ENCODE peak calls at places on chromosomes 7 and 10, in eight cellular contexts. P is hepatocyte, Y is endothelial cell of umbilical vein, A is PC-3, G is fibroblast of lung, E is OCI-LY7, T is GM23248, J is neural progenitor cell. S is an unnamed sample.
A peak's percentile ranks its signal among the peaks of the same experiment; 100 is the strongest.

GRCh38 chr10:26029858-26030257 is 95.8 kb downstream of the MYO3A start:
- DNase-seq in E (no peak), Y (no peak), T (no peak), G (no peak), P (no peak), A (no peak), J (no peak), S (no peak)

GRCh38 chr7:151035024-151035717 is 6.9 kb downstream of the ABCB8 start:
- DNase-seq in A (no peak), Y (no peak), E (no peak), G (no peak), T (no peak), P (no peak), J (no peak), S (no peak)

GRCh38 chr7:35571596-35572240 is 123.2 kb downstream of the HERPUD2 start:
- DNase-seq in G (no peak), T (no peak), A (no peak), Y (no peak), E (no peak), J (no peak), P (no peak), S (no peak)

GRCh38 chr7:139899328-139900020 is 70.4 kb downstream of the TBXAS1 start:
- DNase-seq in A (no peak), J (no peak), G (no peak), T (no peak), E (no peak), Y (no peak), P (no peak), S (no peak)

GRCh38 chr7:80785961-80786360 is 132.9 kb downstream of the SEMA3C start:
- DNase-seq in G (peak; percentile 58), Y (no peak), P (no peak), E (no peak), J (no peak), T (peak; percentile 67), A (no peak), S (no peak)

GRCh38 chr10:13347235-13348156 is 597 bp downstream of the SEPHS1 start:
- DNase-seq in E (peak; percentile 87), T (peak; percentile 90), G (peak; percentile 81), Y (peak; percentile 58), P (peak; percentile 93), J (peak; percentile 96), A (peak; percentile 61), S (peak; percentile 76)

GRCh38 chr10:11227103-11227502 is 209.4 kb downstream of the CELF2 start:
- DNase-seq in G (no peak), T (no peak), A (no peak), E (no peak), Y (no peak), P (no peak), J (no peak), S (no peak)

GRCh38 chr7:157520249-157520648 is 183.4 kb downstream of the DNAJB6 start:
- DNase-seq in P (no peak), Y (no peak), T (no peak), G (no peak), A (no peak), E (peak; percentile 82), J (no peak), S (no peak)

GRCh38 chr10:69073025-69073424 is 14.9 kb upstream of the SRGN start:
- DNase-seq in A (no peak), T (no peak), J (no peak), G (no peak), P (no peak), E (no peak), Y (no peak), S (no peak)

GRCh38 chr7:100584677-100585510 is 1.0 kb downstream of the LRCH4 start:
- DNase-seq in Y (peak; percentile 68), E (peak; percentile 35), A (peak; percentile 48), J (peak; percentile 91), T (peak; percentile 75), P (peak; percentile 89), G (peak; percentile 87), S (peak; percentile 74)

GRCh38 chr7:1017586-1018333 is 26.6 kb upstream of the GPR146 start:
- DNase-seq in E (no peak), G (no peak), Y (no peak), P (no peak), J (no peak), A (no peak), T (no peak), S (no peak)

GRCh38 chr7:20786779-20787651 is at the start of gene SP8:
- DNase-seq in G (no peak), E (no peak), P (peak; percentile 73), J (peak; percentile 95), A (no peak), T (peak; percentile 33), Y (peak; percentile 51), S (peak; percentile 93)

GRCh38 chr10:113891476-113891875 is 37.0 kb downstream of the NHLRC2 start:
- DNase-seq in T (no peak), Y (no peak), J (no peak), P (no peak), E (no peak), A (no peak), G (no peak), S (no peak)

GRCh38 chr7:44541876-44542610 is 913 bp upstream of the NPC1L1 start:
- DNase-seq in G (no peak), T (no peak), Y (no peak), J (no peak), P (no peak), E (no peak), A (no peak), S (no peak)

GRCh38 chr7:15236958-15237357 is 324.9 kb downstream of the AGMO start:
- DNase-seq in Y (peak; percentile 7), P (no peak), A (no peak), T (no peak), E (no peak), J (no peak), G (no peak), S (no peak)

GRCh38 chr10:69479737-69480412 is 28.6 kb downstream of the TSPAN15 start:
- DNase-seq in E (no peak), G (peak; percentile 1), J (no peak), T (peak; percentile 16), P (no peak), Y (peak; percentile 16), A (no peak), S (no peak)

GRCh38 chr7:27254625-27255024 is 12.0 kb downstream of the EVX1 start:
- DNase-seq in A (peak; percentile 58), T (peak; percentile 31), G (no peak), P (no peak), E (no peak), Y (no peak), J (no peak), S (no peak)

GRCh38 chr7:131111-132094 is 61.0 kb upstream of the FAM20C start:
- DNase-seq in T (peak; percentile 75), A (no peak), E (no peak), P (peak; percentile 5), Y (no peak), G (peak; percentile 32), J (no peak), S (no peak)

GRCh38 chr10:60594476-60595051 is 183.7 kb upstream of the CDK1 start:
- DNase-seq in P (no peak), A (peak; percentile 73), E (no peak), Y (no peak), J (peak; percentile 19), G (no peak), T (peak; percentile 57), S (no peak)

GRCh38 chr7:93973134-93973533 is 31.0 kb downstream of the BET1 start:
- DNase-seq in T (peak; percentile 80), G (no peak), J (no peak), Y (no peak), P (no peak), E (no peak), A (peak; percentile 30), S (no peak)

DNA sequence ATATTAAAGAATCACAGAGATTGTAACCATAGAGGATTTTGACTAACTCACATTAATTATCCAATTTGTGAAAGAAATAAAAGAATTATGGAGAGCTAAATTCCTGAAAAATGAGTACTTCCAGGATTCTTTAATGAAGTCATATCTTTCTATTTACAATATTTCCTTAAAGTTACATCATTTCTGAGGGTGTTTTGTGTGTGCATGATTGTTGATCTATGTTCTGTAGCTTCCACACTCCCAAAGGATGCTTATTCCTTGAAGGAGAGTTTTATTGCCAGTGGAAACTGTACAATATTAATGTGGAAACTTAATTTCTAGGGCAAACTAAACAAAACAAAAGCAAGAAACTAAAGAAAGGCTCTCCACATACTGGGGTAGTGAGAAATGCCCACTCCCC is 299.6 kb downstream of the MDFIC start:
- DNase-seq in P (no peak), E (no peak), Y (no peak), J (no peak), G (peak; percentile 70), T (peak; percentile 53), A (no peak), S (no peak)
- H2AFZ ChIP-seq in P (no peak overlapping the region), E (no peak overlapping the region), Y (no peak overlapping the region), J (no peak overlapping the region), G (no peak overlapping the region), T (peak overlapping the region; percentile 36), A (no peak overlapping the region), S (no peak overlapping the region)

GRCh38 chr10:36764823-36765222 is 360.6 kb upstream of the ANKRD30A start:
- DNase-seq in G (no peak), E (no peak), A (peak; percentile 91), T (no peak), Y (no peak), J (no peak), P (no peak), S (no peak)
- H2AFZ ChIP-seq in G (no peak overlapping the region), E (no peak overlapping the region), A (peak overlapping the region; percentile 8), T (no peak overlapping the region), Y (no peak overlapping the region), J (no peak overlapping the region), P (no peak overlapping the region), S (no peak overlapping the region)

DNA sequence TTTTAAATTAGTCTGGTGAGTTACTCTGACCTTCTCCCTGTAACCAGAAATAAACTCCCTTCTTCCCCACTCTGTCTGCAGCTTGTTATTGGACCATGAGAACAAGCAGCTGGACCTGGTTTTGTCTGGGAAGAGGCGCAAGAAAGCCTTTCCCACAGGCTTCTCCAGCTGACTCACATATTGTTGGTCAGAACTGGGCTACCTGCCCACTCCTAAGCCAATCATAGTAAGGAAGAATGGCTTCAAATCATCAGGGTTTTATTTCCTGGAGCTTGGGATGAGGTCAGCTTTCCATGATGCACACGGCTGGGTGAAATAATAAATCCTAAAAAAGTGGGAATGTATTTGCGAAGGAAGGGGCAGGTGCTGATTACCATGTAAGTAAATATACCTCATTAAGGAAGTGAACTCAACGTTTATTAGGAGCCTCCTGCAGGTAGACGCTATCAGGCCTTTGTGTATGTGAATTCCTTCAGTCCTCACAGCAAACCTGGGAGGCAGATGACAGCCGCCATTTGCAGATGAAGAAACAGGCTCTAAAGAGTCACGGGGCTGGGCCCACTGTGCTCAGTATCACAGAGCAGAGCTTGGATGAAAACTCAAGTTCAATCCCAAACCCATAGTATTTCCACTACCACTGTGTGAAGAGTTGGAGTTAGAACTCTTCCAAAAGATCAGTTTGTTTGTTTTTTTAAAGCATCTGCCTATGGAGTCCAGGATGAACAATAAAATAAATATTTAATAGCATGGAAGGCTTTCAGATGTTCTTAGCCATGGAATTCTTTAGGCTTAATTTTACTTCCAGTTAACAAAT is 32.7 kb downstream of the IL15RA start:
- DNase-seq in Y (peak; percentile 99), T (peak; percentile 99), A (peak; percentile 89), J (no peak), G (peak; percentile 100), E (no peak), P (peak; percentile 83), S (no peak)
- H2AFZ ChIP-seq in Y (peak overlapping the region; percentile 52), T (peak overlapping the region; percentile 52), A (peak overlapping the region; percentile 30), J (peak overlapping the region; percentile 1), G (no peak overlapping the region), E (no peak overlapping the region), P (no peak overlapping the region), S (peak overlapping the region; percentile 40)

DNA sequence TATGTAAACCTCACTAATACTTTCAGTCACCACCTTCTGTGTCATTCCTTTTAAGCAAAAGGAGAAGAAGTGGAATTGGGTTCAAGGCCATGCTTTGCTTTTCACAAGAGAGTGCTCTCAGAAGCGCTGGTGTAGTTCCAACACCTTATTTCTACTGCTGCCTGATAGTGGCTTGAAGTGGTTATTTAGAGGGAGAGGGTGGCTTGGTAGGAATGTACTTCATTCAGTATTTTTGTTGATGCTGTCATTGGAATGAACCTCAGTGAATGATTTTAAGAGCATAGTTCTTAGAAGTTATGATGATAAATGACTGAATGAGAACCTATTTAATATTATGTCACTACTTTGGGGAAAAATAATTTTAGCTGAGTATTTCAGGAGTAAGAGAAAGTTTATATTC is 396.7 kb downstream of the EXOC4 start:
- DNase-seq in T (peak; percentile 31), G (peak; percentile 9), A (no peak), J (no peak), P (no peak), E (no peak), Y (no peak), S (no peak)
- H2AFZ ChIP-seq in T (no peak overlapping the region), G (no peak overlapping the region), A (no peak overlapping the region), J (no peak overlapping the region), P (no peak overlapping the region), E (no peak overlapping the region), Y (no peak overlapping the region), S (no peak overlapping the region)

S was measured in neuronal stem cell.